ENCODE peak calls at places on chromosomes 1 and 21, in ten cellular contexts. O, N, U, B, X, P, M, Q, W and S are unnamed samples. For H3K4me1 and H3K36me3, the result is how much of the 10 kb centered on the place peaks cover.

GRCh38 chr1:152185544-152186391 is 26.7 kb upstream of the RPTN start:
- DNase-seq in M (peak), P (peak), O (no peak), Q (no peak), U (peak), X (no peak), B (peak), N (peak), W (peak), S (peak)

GRCh38 chr21:46058339-46059145 is 39.4 kb upstream of the COL6A2 start:
- DNase-seq in B (peak), P (no peak), U (peak), W (no peak), M (no peak), X (peak), O (no peak), N (no peak), Q (no peak), S (no peak)

GRCh38 chr21:45330075-45330781 is 42.5 kb upstream of the POFUT2 start:
- DNase-seq in N (peak), O (peak), W (no peak), Q (peak), U (no peak), B (peak), M (peak), X (peak), P (peak), S (peak)

GRCh38 chr1:59452559-59452958 is 155.7 kb downstream of the FGGY start:
- DNase-seq in Q (no peak), X (no peak), O (peak), W (no peak), M (no peak), N (no peak), U (no peak), B (no peak), P (no peak), S (no peak)

GRCh38 chr21:41975391-41976272 is 21.8 kb upstream of the C2CD2 start:
- DNase-seq in M (no peak), B (peak), U (no peak), Q (no peak), N (no peak), O (no peak), P (no peak), W (no peak), X (no peak), S (no peak)

GRCh38 chr1:36322786-36323635 is 434 bp downstream of the EVA1B start:
- DNase-seq in P (peak), O (no peak), Q (peak), B (peak), M (peak), X (peak), U (peak), N (peak), W (no peak), S (no peak)

GRCh38 chr1:198387587-198387986 is 152.9 kb downstream of the ATP6V1G3 start:
- DNase-seq in B (no peak), M (peak), Q (no peak), N (peak), X (no peak), U (no peak), W (no peak), P (peak), O (no peak), S (no peak)

GRCh38 chr21:25515484-25516405 is 91.5 kb downstream of the MRPL39 start:
- DNase-seq in Q (no peak), O (no peak), B (no peak), U (no peak), P (no peak), M (no peak), N (no peak), W (no peak), X (no peak), S (no peak)

GRCh38 chr1:153348511-153349362 is at the start of gene PGLYRP4:
- DNase-seq in P (no peak), Q (no peak), N (no peak), W (peak), B (peak), M (no peak), O (no peak), U (no peak), X (no peak), S (peak)

GRCh38 chr1:162033445-162033844 is 9.8 kb upstream of the OLFML2B start:
- DNase-seq in B (no peak), O (no peak), M (no peak), W (no peak), P (no peak), N (no peak), Q (peak), U (no peak), X (peak), S (no peak)

GRCh38 chr1:99305626-99306025 is 41.3 kb downstream of the PLPPR4 start:
- DNase-seq in B (no peak), O (no peak), X (no peak), P (no peak), M (no peak), N (no peak), U (no peak), W (no peak), Q (no peak), S (no peak)

GRCh38 chr1:83846138-83846537 is 152.8 kb downstream of the TTLL7 start:
- DNase-seq in P (no peak), X (no peak), B (no peak), O (no peak), M (no peak), Q (no peak), N (no peak), U (no peak), W (no peak), S (no peak)

GRCh38 chr1:228144213-228145049 is 4.4 kb downstream of the GUK1 start:
- DNase-seq in X (no peak), O (no peak), P (no peak), M (no peak), B (no peak), U (peak), W (no peak), Q (no peak), N (peak), S (no peak)
- H3K4me1 ChIP-seq in X (under half), O (under half), P (under half), M (under half), B (under half), U (under half), W (under half), Q (under half), N (under half), S (under half)

GRCh38 chr1:46635205-46635604 is 18.6 kb upstream of the MOB3C start:
- DNase-seq in B (no peak), W (no peak), M (no peak), O (no peak), P (no peak), X (no peak), U (no peak), Q (no peak), N (no peak), S (no peak)
- H3K36me3 ChIP-seq in B (half or more), W (under half), M (under half), O (half or more), P (under half), X (half or more), U (under half), Q (under half), N (under half), S (under half)

GRCh38 chr21:38997756-38998155 is 185.5 kb downstream of the PSMG1 start:
- DNase-seq in X (no peak), B (no peak), Q (no peak), P (no peak), N (no peak), W (no peak), M (no peak), U (no peak), O (no peak), S (no peak)

GRCh38 chr21:38995755-38996154 is 187.5 kb downstream of the PSMG1 start:
- DNase-seq in O (no peak), M (no peak), N (no peak), Q (no peak), P (no peak), U (peak), W (no peak), B (no peak), X (no peak), S (peak)

GRCh38 chr21:38997051-38997450 is 186.2 kb downstream of the PSMG1 start:
- DNase-seq in N (no peak), X (no peak), U (no peak), M (no peak), W (no peak), Q (no peak), B (no peak), P (no peak), O (no peak), S (no peak)

GRCh38 chr21:38995071-38995669 is 188.1 kb downstream of the PSMG1 start:
- DNase-seq in W (no peak), B (peak), Q (no peak), N (no peak), P (no peak), X (no peak), O (no peak), U (no peak), M (no peak), S (no peak)

GRCh38 chr21:38996355-38996754 is 186.9 kb downstream of the PSMG1 start:
- DNase-seq in Q (no peak), U (no peak), O (no peak), W (no peak), X (no peak), B (no peak), M (no peak), N (no peak), P (no peak), S (no peak)
- H3K4me1 ChIP-seq in Q (under half), U (under half), O (half or more), W (under half), X (under half), B (under half), M (under half), N (under half), P (under half), S (under half)

GRCh38 chr1:114397601-114398000 is 113.4 kb downstream of the TRIM33 start:
- DNase-seq in O (no peak), N (no peak), B (no peak), P (no peak), W (no peak), M (no peak), Q (no peak), U (no peak), X (no peak), S (peak)
- H3K36me3 ChIP-seq in O (half or more), N (under half), B (half or more), P (under half), W (under half), M (under half), Q (under half), U (under half), X (under half), S (under half)

DNA sequence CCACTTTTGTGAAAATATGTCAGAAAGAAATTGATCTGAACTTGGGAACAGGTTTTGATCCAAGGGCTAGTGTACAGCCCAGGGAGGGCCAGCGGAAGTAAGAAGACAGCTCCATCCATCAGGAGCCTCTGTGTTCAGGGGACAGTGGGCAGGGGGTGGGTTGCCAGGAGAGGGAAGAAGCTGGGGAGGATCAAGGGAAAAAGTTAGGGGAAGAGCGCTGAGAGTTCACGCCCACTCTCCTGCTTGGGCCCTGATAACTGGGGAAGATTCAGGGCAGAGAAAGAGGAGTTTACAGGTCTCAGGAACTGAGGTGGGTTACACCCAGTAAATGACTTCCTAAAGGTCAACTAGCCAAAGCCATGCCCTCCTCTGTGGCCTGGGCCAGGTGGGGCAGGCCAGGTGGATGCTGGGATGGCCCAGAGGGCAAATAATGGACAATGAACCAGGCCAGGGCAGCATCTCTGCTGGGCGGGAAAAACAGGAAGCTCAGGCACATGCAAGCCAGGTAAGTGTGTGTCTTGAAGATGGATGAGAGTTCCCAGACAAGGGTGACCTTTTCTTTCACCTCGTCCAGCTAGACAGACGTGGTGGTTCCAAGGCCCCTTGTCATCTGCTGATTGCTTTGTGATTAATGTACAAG is 56.8 kb downstream of the MDM4 start:
- DNase-seq in N (no peak), U (no peak), B (no peak), Q (no peak), M (no peak), X (no peak), O (no peak), W (no peak), P (no peak), S (no peak)
- H3K4me1 ChIP-seq in N (under half), U (under half), B (under half), Q (under half), M (under half), X (under half), O (under half), W (under half), P (under half), S (under half)

DNA sequence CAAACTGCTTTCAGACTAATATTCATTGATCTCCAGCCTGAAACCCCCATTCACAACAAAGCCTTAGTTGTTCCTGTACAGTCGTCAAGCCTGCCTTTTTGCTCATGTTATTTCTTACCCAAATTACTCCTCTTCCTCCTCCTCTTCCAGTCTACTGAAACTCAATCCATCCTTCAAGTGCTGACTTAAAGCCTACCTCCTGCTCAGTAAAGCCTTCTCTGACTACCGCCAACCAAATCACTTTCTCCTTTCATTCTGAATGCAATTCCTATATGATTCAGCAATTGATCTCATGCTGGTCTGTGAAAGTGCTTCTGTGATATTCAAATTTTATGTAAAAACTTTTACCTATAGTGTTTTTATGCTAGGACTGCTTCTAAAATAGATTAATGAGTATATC is 18.6 kb downstream of the TAF5L start:
- DNase-seq in B (no peak), X (no peak), P (no peak), U (no peak), N (no peak), M (no peak), Q (no peak), W (no peak), O (no peak), S (no peak)
- H3K36me3 ChIP-seq in B (half or more), X (half or more), P (under half), U (under half), N (under half), M (under half), Q (under half), W (under half), O (half or more), S (under half)

DNA sequence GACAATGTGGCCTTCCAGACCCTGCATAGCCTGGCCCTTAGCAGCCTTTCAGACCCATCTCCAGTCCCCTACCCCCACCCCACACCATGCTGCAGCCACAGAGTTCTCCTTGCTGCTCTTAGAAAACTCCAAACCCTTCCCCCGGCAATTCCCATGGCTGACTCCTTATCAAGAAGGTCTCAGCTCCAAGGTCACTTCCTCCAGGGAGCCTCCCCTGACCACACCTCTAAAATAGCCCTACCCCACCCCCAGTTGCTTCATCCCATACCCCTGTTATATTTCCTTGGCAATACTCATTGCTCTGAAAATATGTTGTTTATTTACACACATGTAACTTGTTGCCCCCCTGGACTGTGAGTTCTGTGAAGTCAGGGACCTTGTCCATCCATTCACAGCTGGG is 4.3 kb upstream of the ADGRB2 start:
- DNase-seq in N (no peak), U (no peak), X (no peak), Q (no peak), M (no peak), W (no peak), O (no peak), B (no peak), P (no peak), S (peak)
- H3K4me1 ChIP-seq in N (under half), U (under half), X (under half), Q (under half), M (half or more), W (under half), O (under half), B (under half), P (under half), S (under half)